ENCODE peak calls at places on chromosomes 11 and 22, in eight cellular contexts. L is GM12865, O is B cell, B is right atrium auricular region, X is GM10248, D is OCI-LY7, F is stomach, U is HFFc6. G is an unnamed sample.

GRCh38 chr11:34345991-34346480 is 11.8 kb downstream of the ABTB2 start:
- DNase-seq in L (no peak), O (no peak), B (peak; percentile 65), X (no peak), D (no peak), F (no peak), U (no peak), G (no peak)

GRCh38 chr22:49664371-49664881 is 163.2 kb downstream of the BRD1 start:
- DNase-seq in L (no peak), O (peak; percentile 34), B (no peak), X (no peak), D (no peak), F (no peak), U (no peak), G (no peak)

GRCh38 chr11:88629496-88629895 is 292.0 kb upstream of the CTSC start:
- DNase-seq in L (no peak), O (no peak), B (no peak), X (no peak), D (no peak), F (no peak), U (no peak), G (no peak)

GRCh38 chr11:120129570-120129969 is 8.3 kb downstream of the TRIM29 start:
- DNase-seq in L (no peak), O (no peak), B (no peak), X (no peak), D (no peak), F (no peak), U (no peak), G (no peak)

GRCh38 chr11:848380-848931 is 5.8 kb downstream of the TSPAN4 start:
- DNase-seq in L (peak; percentile 58), O (peak; percentile 67), B (no peak), X (peak; percentile 86), D (peak; percentile 71), F (peak; percentile 60), U (no peak), G (no peak)

GRCh38 chr22:27462190-27462589 is 339.4 kb downstream of the MN1 start:
- DNase-seq in L (no peak), O (no peak), B (no peak), X (no peak), D (no peak), F (no peak), U (no peak), G (no peak)

GRCh38 chr22:46331496-46331895 is 4.0 kb upstream of the TRMU start:
- DNase-seq in L (no peak), O (no peak), B (no peak), X (no peak), D (no peak), F (no peak), U (no peak), G (no peak)

GRCh38 chr22:20244744-20245576 is 23.2 kb downstream of the RTN4R start:
- DNase-seq in L (peak; percentile 54), O (no peak), B (no peak), X (no peak), D (peak; percentile 30), F (no peak), U (no peak), G (no peak)

GRCh38 chr11:93403930-93404329 is 73.4 kb downstream of the DEUP1 start:
- DNase-seq in L (no peak), O (no peak), B (no peak), X (no peak), D (no peak), F (no peak), U (no peak), G (no peak)

GRCh38 chr11:71095294-71095850 is 157.0 kb downstream of the SHANK2 start:
- DNase-seq in L (no peak), O (no peak), B (no peak), X (no peak), D (no peak), F (no peak), U (no peak), G (no peak)

GRCh38 chr11:93169950-93170561 is 27.7 kb downstream of the SLC36A4 start:
- DNase-seq in L (peak; percentile 35), O (no peak), B (no peak), X (peak; percentile 9), D (peak; percentile 32), F (no peak), U (peak; percentile 29), G (peak; percentile 35)

GRCh38 chr11:134043821-134044420 is 25.0 kb upstream of the JAM3 start:
- DNase-seq in L (no peak), O (no peak), B (no peak), X (no peak), D (no peak), F (no peak), U (no peak), G (no peak)

GRCh38 chr22:27094633-27095308 is 437.4 kb downstream of the MIAT start:
- DNase-seq in L (no peak), O (no peak), B (no peak), X (no peak), D (no peak), F (no peak), U (no peak), G (peak; percentile 80)

GRCh38 chr22:36816635-36817428 is at the start of gene PVALB:
- DNase-seq in L (no peak), O (no peak), B (no peak), X (no peak), D (no peak), F (no peak), U (no peak), G (no peak)

GRCh38 chr11:134228625-134229024 is 4.2 kb downstream of the VPS26B start:
- DNase-seq in L (peak; percentile 90), O (peak; percentile 85), B (no peak), X (peak; percentile 71), D (peak; percentile 86), F (no peak), U (peak; percentile 67), G (no peak)

GRCh38 chr11:128896356-128896755 is 5.2 kb downstream of the KCNJ5 start:
- DNase-seq in L (no peak), O (no peak), B (no peak), X (no peak), D (no peak), F (no peak), U (no peak), G (no peak)

GRCh38 chr11:47035108-47035507 is 98.5 kb downstream of the CSTPP1 start:
- DNase-seq in L (no peak), O (no peak), B (no peak), X (no peak), D (no peak), F (no peak), U (no peak), G (no peak)

GRCh38 chr11:124900464-124900863 is 2.8 kb upstream of the ROBO4 start:
- DNase-seq in L (no peak), O (no peak), B (no peak), X (peak; percentile 1), D (no peak), F (no peak), U (peak; percentile 85), G (peak; percentile 50)

GRCh38 chr11:60658409-60658808 is 41.0 kb upstream of the MS4A8 start:
- DNase-seq in L (no peak), O (no peak), B (no peak), X (no peak), D (no peak), F (peak; percentile 31), U (no peak), G (no peak)

GRCh38 chr11:118998388-118998717 is 415 bp downstream of the CENATAC start:
- DNase-seq in L (no peak), O (no peak), B (no peak), X (no peak), D (no peak), F (no peak), U (no peak), G (no peak)

GRCh38 chr11:65401073-65401802 is 14.8 kb downstream of the FRMD8 start:
- DNase-seq in L (no peak), O (no peak), B (no peak), X (no peak), D (no peak), F (no peak), U (no peak), G (no peak)

GRCh38 chr22:38148252-38148651 is 33.4 kb downstream of the PLA2G6 start:
- DNase-seq in L (no peak), O (no peak), B (no peak), X (no peak), D (no peak), F (no peak), U (no peak), G (peak; percentile 87)

GRCh38 chr11:124086447-124086846 is 28.8 kb upstream of the VWA5A start:
- DNase-seq in L (no peak), O (no peak), B (no peak), X (no peak), D (no peak), F (no peak), U (no peak), G (peak; percentile 11)

DNA sequence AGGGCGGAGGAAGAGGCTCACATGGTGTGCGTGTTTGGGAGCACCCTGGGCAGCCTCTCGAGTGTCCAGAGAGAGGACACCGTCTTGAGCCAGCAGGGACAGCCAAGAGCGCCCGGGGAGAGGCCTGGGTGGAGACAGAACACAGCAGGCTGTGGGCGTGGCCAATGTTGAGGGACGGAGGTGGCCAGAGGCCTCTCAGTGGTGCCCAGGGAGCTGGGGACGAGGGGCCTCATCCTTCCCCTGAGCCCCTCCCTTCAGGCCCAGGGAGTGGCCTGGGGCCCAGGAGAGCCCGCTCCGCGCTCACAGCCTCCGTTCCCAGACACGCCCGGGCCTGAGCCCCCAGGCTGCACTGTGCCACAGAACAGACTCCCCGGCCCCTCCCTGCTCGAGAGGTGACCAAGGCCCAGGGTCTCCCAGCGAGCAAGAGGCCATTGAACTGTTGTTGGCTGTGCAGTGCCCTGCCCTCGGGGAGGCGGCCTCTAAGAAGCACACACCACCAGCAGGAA is 48.4 kb downstream of the CDKN1C start:
- DNase-seq in L (no peak), O (no peak), B (peak; percentile 82), X (no peak), D (no peak), F (peak; percentile 82), U (peak; percentile 67), G (no peak)
- TF ChIP-seq CTCF in L (no peak), O (no peak), B (peak; percentile 34), X (no peak), D (no peak), F (no peak), U (peak; percentile 55), G (no peak)

GRCh38 chr22:18042685-18043084 is 18.3 kb upstream of the MICAL3 start:
- DNase-seq in L (no peak), O (no peak), B (no peak), X (no peak), D (no peak), F (no peak), U (peak; percentile 43), G (no peak)
- TF ChIP-seq CTCF in L (no peak), O (no peak), B (no peak), X (no peak), D (no peak), F (no peak), U (no peak), G (no peak)

DNA sequence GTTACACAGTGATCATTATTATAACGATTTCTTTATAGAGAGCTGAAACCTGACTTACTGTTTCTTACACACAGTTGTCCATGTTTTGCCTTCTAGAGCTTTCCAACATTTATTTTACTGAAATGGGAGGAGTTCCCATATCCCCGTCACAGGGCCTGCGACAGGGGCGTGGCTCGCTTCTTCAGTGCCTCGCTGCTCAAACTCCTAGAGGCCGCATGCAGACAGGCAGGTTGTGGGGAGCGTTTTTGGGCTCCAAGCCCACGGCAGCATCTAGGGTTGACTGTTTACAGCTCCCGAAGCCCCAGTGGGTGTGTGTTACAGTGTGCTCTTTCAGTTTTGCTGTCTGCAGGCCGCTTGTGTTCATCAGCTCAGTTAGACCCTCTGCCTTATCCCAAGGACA is 12.7 kb upstream of the AMOTL1 start:
- DNase-seq in L (no peak), O (no peak), B (no peak), X (no peak), D (no peak), F (no peak), U (no peak), G (no peak)
- TF ChIP-seq CTCF in L (no peak), O (no peak), B (no peak), X (no peak), D (no peak), F (no peak), U (no peak), G (no peak)

GRCh38 chr11:29005401-29005980 is 897.3 kb downstream of the METTL15 start:
- DNase-seq in L (peak; percentile 6), O (no peak), B (no peak), X (no peak), D (no peak), F (no peak), U (no peak), G (no peak)
- TF ChIP-seq CTCF in L (no peak), O (no peak), B (no peak), X (no peak), D (no peak), F (no peak), U (peak; percentile 37), G (no peak)

G was measured in astrocyte of the cerebellum.